ENCODE peak calls at places on chromosome X, in ten cellular contexts. One of them, this sample, is unnamed.

GRCh38 chrX:141733371-141733770 is 34.8 kb upstream of the SPANXD start:
- DNase-seq in cardiac fibroblast: no peak
- DNase-seq in lower lobe of right lung: no peak
- DNase-seq in A549: no peak
- DNase-seq in OCI-LY7: no peak
- DNase-seq in lower leg skin: no peak
- DNase-seq in endothelial cell of umbilical vein: peak
- DNase-seq in tibial nerve: no peak
- DNase-seq in GM23248: no peak
- DNase-seq in suprapubic skin: no peak
- DNase-seq in this sample: peak

GRCh38 chrX:18649498-18649951 is 22.4 kb downstream of the RS1 start:
- DNase-seq in A549: no peak
- DNase-seq in cardiac fibroblast: no peak
- DNase-seq in endothelial cell of umbilical vein: no peak
- DNase-seq in suprapubic skin: no peak
- DNase-seq in tibial nerve: no peak
- DNase-seq in lower lobe of right lung: peak
- DNase-seq in lower leg skin: no peak
- DNase-seq in OCI-LY7: no peak
- DNase-seq in GM23248: no peak
- DNase-seq in this sample: no peak

GRCh38 chrX:140933874-140934655 is 68.3 kb upstream of the SPANXB1 start:
- DNase-seq in A549: no peak
- DNase-seq in OCI-LY7: no peak
- DNase-seq in lower leg skin: no peak
- DNase-seq in suprapubic skin: no peak
- DNase-seq in endothelial cell of umbilical vein: no peak
- DNase-seq in lower lobe of right lung: no peak
- DNase-seq in GM23248: no peak
- DNase-seq in tibial nerve: no peak
- DNase-seq in cardiac fibroblast: no peak
- DNase-seq in this sample: no peak

GRCh38 chrX:45774961-45775360 is 574.3 kb upstream of the DIPK2B start:
- DNase-seq in cardiac fibroblast: peak
- DNase-seq in lower lobe of right lung: no peak
- DNase-seq in endothelial cell of umbilical vein: peak
- DNase-seq in A549: no peak
- DNase-seq in suprapubic skin: no peak
- DNase-seq in lower leg skin: no peak
- DNase-seq in OCI-LY7: no peak
- DNase-seq in tibial nerve: no peak
- DNase-seq in GM23248: peak
- DNase-seq in this sample: peak

GRCh38 chrX:136268051-136269048 is 17.1 kb upstream of the MAP7D3 start:
- DNase-seq in endothelial cell of umbilical vein: peak
- DNase-seq in lower leg skin: no peak
- DNase-seq in GM23248: peak
- DNase-seq in cardiac fibroblast: peak
- DNase-seq in OCI-LY7: peak
- DNase-seq in lower lobe of right lung: no peak
- DNase-seq in suprapubic skin: no peak
- DNase-seq in A549: peak
- DNase-seq in tibial nerve: peak
- DNase-seq in this sample: peak

GRCh38 chrX:151697537-151697936 is 2.3 kb downstream of the PRRG3 start:
- DNase-seq in A549: no peak
- DNase-seq in lower lobe of right lung: no peak
- DNase-seq in cardiac fibroblast: peak
- DNase-seq in OCI-LY7: no peak
- DNase-seq in suprapubic skin: no peak
- DNase-seq in endothelial cell of umbilical vein: no peak
- DNase-seq in lower leg skin: peak
- DNase-seq in GM23248: peak
- DNase-seq in tibial nerve: peak
- DNase-seq in this sample: no peak

GRCh38 chrX:44971674-44972073 is 98.7 kb downstream of the KDM6A start:
- DNase-seq in A549: no peak
- DNase-seq in GM23248: no peak
- DNase-seq in lower leg skin: no peak
- DNase-seq in suprapubic skin: no peak
- DNase-seq in tibial nerve: no peak
- DNase-seq in OCI-LY7: no peak
- DNase-seq in endothelial cell of umbilical vein: no peak
- DNase-seq in cardiac fibroblast: no peak
- DNase-seq in lower lobe of right lung: no peak
- DNase-seq in this sample: no peak

GRCh38 chrX:134717698-134718328 is 59.5 kb upstream of the PLAC1 start:
- DNase-seq in lower leg skin: no peak
- DNase-seq in lower lobe of right lung: no peak
- DNase-seq in endothelial cell of umbilical vein: no peak
- DNase-seq in OCI-LY7: no peak
- DNase-seq in A549: peak
- DNase-seq in GM23248: peak
- DNase-seq in suprapubic skin: no peak
- DNase-seq in tibial nerve: no peak
- DNase-seq in cardiac fibroblast: peak
- DNase-seq in this sample: peak

GRCh38 chrX:136597356-136597755 is 50.6 kb upstream of the CD40LG start:
- DNase-seq in lower leg skin: no peak
- DNase-seq in OCI-LY7: no peak
- DNase-seq in endothelial cell of umbilical vein: no peak
- DNase-seq in cardiac fibroblast: no peak
- DNase-seq in lower lobe of right lung: no peak
- DNase-seq in A549: no peak
- DNase-seq in suprapubic skin: no peak
- DNase-seq in GM23248: no peak
- DNase-seq in tibial nerve: no peak
- DNase-seq in this sample: no peak

DNA sequence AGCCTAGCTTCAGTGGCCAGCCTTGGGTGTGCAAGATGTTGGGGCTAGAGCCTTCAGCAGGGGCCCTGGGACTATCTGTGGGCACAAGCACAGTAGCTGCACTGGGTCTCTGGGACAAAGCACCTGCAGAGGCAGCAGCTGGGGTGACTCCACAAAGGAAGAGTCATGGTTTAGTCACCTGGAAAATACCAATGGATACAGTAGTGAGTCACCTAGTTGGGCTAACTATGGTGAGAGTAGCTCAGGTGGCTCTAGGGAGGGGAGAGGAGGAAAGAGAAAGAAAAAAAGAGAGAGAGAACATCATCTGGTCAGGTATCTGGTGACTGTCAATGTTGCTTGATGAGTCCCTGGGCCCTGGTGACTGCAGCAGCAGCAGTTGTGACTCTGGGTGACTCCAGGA is 72.9 kb upstream of the SPIN4 start:
- DNase-seq in OCI-LY7: no peak
- DNase-seq in lower leg skin: no peak
- DNase-seq in A549: no peak
- DNase-seq in lower lobe of right lung: no peak
- DNase-seq in GM23248: no peak
- DNase-seq in suprapubic skin: no peak
- DNase-seq in tibial nerve: no peak
- DNase-seq in endothelial cell of umbilical vein: no peak
- DNase-seq in cardiac fibroblast: no peak
- DNase-seq in this sample: no peak
- H3K4me3 ChIP-seq in OCI-LY7: no peak
- H3K4me3 ChIP-seq in lower leg skin: no peak
- H3K4me3 ChIP-seq in A549: no peak
- H3K4me3 ChIP-seq in lower lobe of right lung: no peak
- H3K4me3 ChIP-seq in GM23248: no peak
- H3K4me3 ChIP-seq in suprapubic skin: no peak
- H3K4me3 ChIP-seq in tibial nerve: no peak
- H3K4me3 ChIP-seq in endothelial cell of umbilical vein: no peak
- H3K4me3 ChIP-seq in cardiac fibroblast: no peak
- H3K4me3 ChIP-seq in this sample: no peak

DNA sequence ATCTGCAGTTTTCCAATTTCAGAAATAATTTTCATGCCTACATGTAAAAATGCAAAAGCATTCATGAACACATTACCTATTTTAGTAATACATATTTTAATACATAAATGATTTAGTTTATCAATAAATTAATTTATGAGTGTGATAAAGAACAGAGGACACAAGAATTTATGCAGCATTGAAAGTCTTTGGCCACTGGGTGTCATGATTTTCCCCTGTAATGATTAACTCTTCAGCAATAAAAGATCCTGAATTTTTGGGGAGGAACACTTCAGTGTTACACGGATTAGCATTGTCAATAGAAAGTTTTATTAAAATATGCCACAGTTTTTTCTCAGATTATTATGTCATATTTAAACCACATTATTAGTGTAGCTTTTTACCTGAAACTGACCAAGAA is 8.6 kb upstream of the VCX2 start:
- DNase-seq in A549: peak
- DNase-seq in lower lobe of right lung: no peak
- DNase-seq in OCI-LY7: no peak
- DNase-seq in GM23248: no peak
- DNase-seq in endothelial cell of umbilical vein: no peak
- DNase-seq in suprapubic skin: no peak
- DNase-seq in lower leg skin: no peak
- DNase-seq in cardiac fibroblast: peak
- DNase-seq in tibial nerve: no peak
- DNase-seq in this sample: peak
- H3K4me3 ChIP-seq in A549: no peak
- H3K4me3 ChIP-seq in lower lobe of right lung: no peak
- H3K4me3 ChIP-seq in OCI-LY7: no peak
- H3K4me3 ChIP-seq in GM23248: no peak
- H3K4me3 ChIP-seq in endothelial cell of umbilical vein: no peak
- H3K4me3 ChIP-seq in suprapubic skin: no peak
- H3K4me3 ChIP-seq in lower leg skin: no peak
- H3K4me3 ChIP-seq in cardiac fibroblast: no peak
- H3K4me3 ChIP-seq in tibial nerve: no peak
- H3K4me3 ChIP-seq in this sample: no peak

DNA sequence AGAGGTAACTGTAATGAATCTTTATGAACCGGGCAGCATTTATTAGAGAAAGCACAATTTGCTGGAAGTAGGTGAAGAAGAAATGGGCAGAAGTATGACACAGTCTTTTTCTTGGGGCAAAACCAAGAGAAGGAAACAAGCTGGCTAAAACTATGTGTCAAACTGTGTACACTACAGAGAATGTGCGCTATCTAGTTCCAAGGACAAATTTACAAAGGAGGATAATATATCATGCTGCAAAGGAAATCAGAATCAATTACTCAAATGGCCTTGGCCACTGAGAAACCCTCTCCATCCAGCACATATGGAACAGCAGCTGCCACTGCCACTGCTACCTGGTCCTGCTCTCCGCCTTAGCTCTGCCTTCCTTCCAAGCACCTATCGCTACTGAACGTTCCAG is 17.1 kb upstream of the MECP2 start:
- DNase-seq in GM23248: no peak
- DNase-seq in A549: no peak
- DNase-seq in lower lobe of right lung: no peak
- DNase-seq in tibial nerve: no peak
- DNase-seq in suprapubic skin: no peak
- DNase-seq in lower leg skin: no peak
- DNase-seq in OCI-LY7: no peak
- DNase-seq in cardiac fibroblast: no peak
- DNase-seq in endothelial cell of umbilical vein: no peak
- DNase-seq in this sample: no peak
- H3K4me3 ChIP-seq in GM23248: no peak
- H3K4me3 ChIP-seq in A549: no peak
- H3K4me3 ChIP-seq in lower lobe of right lung: no peak
- H3K4me3 ChIP-seq in tibial nerve: no peak
- H3K4me3 ChIP-seq in suprapubic skin: no peak
- H3K4me3 ChIP-seq in lower leg skin: no peak
- H3K4me3 ChIP-seq in OCI-LY7: no peak
- H3K4me3 ChIP-seq in cardiac fibroblast: no peak
- H3K4me3 ChIP-seq in endothelial cell of umbilical vein: no peak
- H3K4me3 ChIP-seq in this sample: no peak

GRCh38 chrX:129981752-129982299 is 609 bp upstream of the BCORL1 start:
- DNase-seq in A549: no peak
- DNase-seq in cardiac fibroblast: no peak
- DNase-seq in GM23248: no peak
- DNase-seq in lower lobe of right lung: no peak
- DNase-seq in OCI-LY7: no peak
- DNase-seq in tibial nerve: no peak
- DNase-seq in endothelial cell of umbilical vein: no peak
- DNase-seq in suprapubic skin: no peak
- DNase-seq in lower leg skin: no peak
- DNase-seq in this sample: no peak

GRCh38 chrX:129984196-129984962 is 1.9 kb downstream of the BCORL1 start:
- DNase-seq in lower lobe of right lung: peak
- DNase-seq in A549: peak
- DNase-seq in OCI-LY7: peak
- DNase-seq in tibial nerve: peak
- DNase-seq in GM23248: peak
- DNase-seq in endothelial cell of umbilical vein: no peak
- DNase-seq in suprapubic skin: no peak
- DNase-seq in cardiac fibroblast: no peak
- DNase-seq in lower leg skin: peak
- DNase-seq in this sample: no peak

GRCh38 chrX:129983575-129984131 is 1.2 kb downstream of the BCORL1 start:
- DNase-seq in cardiac fibroblast: no peak
- DNase-seq in OCI-LY7: no peak
- DNase-seq in A549: peak
- DNase-seq in lower leg skin: peak
- DNase-seq in lower lobe of right lung: peak
- DNase-seq in tibial nerve: peak
- DNase-seq in GM23248: peak
- DNase-seq in endothelial cell of umbilical vein: no peak
- DNase-seq in suprapubic skin: no peak
- DNase-seq in this sample: no peak

GRCh38 chrX:129981207-129981553 is 1.3 kb upstream of the BCORL1 start:
- DNase-seq in GM23248: no peak
- DNase-seq in lower lobe of right lung: no peak
- DNase-seq in endothelial cell of umbilical vein: no peak
- DNase-seq in tibial nerve: peak
- DNase-seq in cardiac fibroblast: no peak
- DNase-seq in lower leg skin: no peak
- DNase-seq in A549: no peak
- DNase-seq in OCI-LY7: no peak
- DNase-seq in suprapubic skin: no peak
- DNase-seq in this sample: no peak

DNA sequence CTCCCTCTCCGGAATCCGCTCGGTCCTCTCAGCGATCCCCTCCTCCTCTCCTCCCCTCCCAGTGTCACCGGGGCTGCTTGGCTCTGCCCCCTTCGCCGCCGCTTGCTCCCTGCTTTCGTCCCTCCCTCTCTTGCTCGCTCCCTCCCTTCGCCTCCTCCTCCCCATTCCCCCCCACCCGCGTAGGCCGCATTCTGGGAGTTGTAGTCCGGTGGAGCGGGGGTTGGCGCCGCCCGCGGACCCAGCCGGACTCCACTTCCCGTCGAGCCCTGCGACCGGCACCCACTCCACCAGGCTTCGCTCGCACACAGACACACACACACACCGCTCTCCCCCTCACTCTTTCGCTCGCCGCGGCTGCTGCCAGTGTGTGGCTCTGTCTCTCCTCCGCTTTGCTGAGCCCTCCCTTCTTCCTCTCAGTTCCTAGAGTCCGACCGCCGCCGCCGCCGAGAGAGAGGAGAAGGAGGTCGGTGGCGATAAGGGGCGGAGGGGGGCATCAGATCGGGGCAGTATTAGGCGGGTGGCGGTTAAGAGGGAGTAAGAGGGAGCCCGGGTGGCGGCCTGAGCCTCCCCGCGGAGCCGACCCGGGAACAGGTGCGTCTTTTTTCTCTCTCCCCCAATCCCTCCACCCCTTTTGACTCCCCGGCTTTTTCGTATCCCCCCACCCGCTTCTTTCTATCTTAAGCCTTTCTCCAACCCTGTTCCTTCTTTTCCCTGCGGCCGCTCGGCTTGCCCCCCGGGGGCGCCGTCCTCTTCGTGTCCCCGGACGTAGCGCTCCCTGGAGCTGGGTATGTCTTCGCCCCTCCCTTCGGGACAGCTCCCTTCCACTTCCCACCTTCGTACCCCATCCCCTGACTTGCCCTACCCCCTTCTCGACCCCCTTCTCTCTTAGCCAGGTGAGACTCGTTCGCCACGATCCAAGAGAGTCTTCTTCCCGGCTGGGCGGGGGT is at the start of gene BCORL1:
- DNase-seq in tibial nerve: peak
- DNase-seq in A549: peak
- DNase-seq in GM23248: peak
- DNase-seq in suprapubic skin: peak
- DNase-seq in lower lobe of right lung: peak
- DNase-seq in endothelial cell of umbilical vein: peak
- DNase-seq in lower leg skin: peak
- DNase-seq in cardiac fibroblast: peak
- DNase-seq in OCI-LY7: peak
- DNase-seq in this sample: peak
- H3K4me3 ChIP-seq in tibial nerve: no peak
- H3K4me3 ChIP-seq in A549: no peak
- H3K4me3 ChIP-seq in GM23248: peak
- H3K4me3 ChIP-seq in suprapubic skin: no peak
- H3K4me3 ChIP-seq in lower lobe of right lung: no peak
- H3K4me3 ChIP-seq in endothelial cell of umbilical vein: peak
- H3K4me3 ChIP-seq in lower leg skin: no peak
- H3K4me3 ChIP-seq in cardiac fibroblast: peak
- H3K4me3 ChIP-seq in OCI-LY7: no peak
- H3K4me3 ChIP-seq in this sample: peak

This sample was measured in fibroblast of pulmonary artery.